ENCODE peak calls at places on chromosomes 3 and 15, in nine cellular contexts. F is pancreas; R is CD4-positive, CD25-positive, alpha-beta regulatory T cell; O is T-helper 9 cell; E is neural crest cell; N is omental fat pad; S is non-pigmented ciliary epithelial cell; W is EL; M is iris pigment epithelial cell. I is an unnamed sample.

GRCh38 chr3:142296507-142296906 is 71.1 kb upstream of the GK5 start:
- DNase-seq in F (no peak), R (no peak), O (no peak), E (no peak), N (no peak), S (no peak), W (no peak), M (no peak), I (no peak)

GRCh38 chr3:20104167-20104661 is 64.0 kb downstream of the KAT2B start:
- DNase-seq in F (no peak), R (peak), O (peak), E (no peak), N (no peak), S (no peak), W (no peak), M (no peak), I (no peak)

GRCh38 chr3:42602961-42603360 is 2.5 kb downstream of the NKTR start:
- DNase-seq in F (no peak), R (no peak), O (no peak), E (no peak), N (no peak), S (no peak), W (no peak), M (no peak), I (no peak)

GRCh38 chr3:120587326-120587840 is 8.8 kb upstream of the NDUFB4 start:
- DNase-seq in F (no peak), R (no peak), O (no peak), E (no peak), N (no peak), S (no peak), W (no peak), M (no peak), I (no peak)

GRCh38 chr15:61794881-61795280 is 265.4 kb downstream of the VPS13C start:
- DNase-seq in F (no peak), R (no peak), O (no peak), E (no peak), N (no peak), S (no peak), W (peak), M (peak), I (no peak)

GRCh38 chr3:160564205-160564922 is 1.0 kb downstream of the KPNA4 start:
- DNase-seq in F (peak), R (no peak), O (peak), E (peak), N (no peak), S (no peak), W (peak), M (no peak), I (no peak)

GRCh38 chr3:136535906-136536305 is 216.3 kb downstream of the STAG1 start:
- DNase-seq in F (no peak), R (no peak), O (no peak), E (no peak), N (no peak), S (no peak), W (peak), M (peak), I (no peak)

GRCh38 chr3:98971183-98971681 is 69.7 kb upstream of the DCBLD2 start:
- DNase-seq in F (no peak), R (no peak), O (no peak), E (no peak), N (no peak), S (peak), W (peak), M (peak), I (peak)

GRCh38 chr3:36647423-36647853 is 116.9 kb downstream of the DCLK3 start:
- DNase-seq in F (no peak), R (no peak), O (no peak), E (no peak), N (no peak), S (no peak), W (peak), M (peak), I (no peak)

GRCh38 chr3:89059201-89059600 is 48.2 kb upstream of the EPHA3 start:
- DNase-seq in F (no peak), R (no peak), O (no peak), E (no peak), N (no peak), S (peak), W (peak), M (peak), I (no peak)

GRCh38 chr3:180070925-180071324 is 34.2 kb upstream of the PEX5L start:
- DNase-seq in F (no peak), R (no peak), O (no peak), E (no peak), N (no peak), S (no peak), W (no peak), M (no peak), I (no peak)

GRCh38 chr3:124381565-124382333 is 348.5 kb upstream of the UMPS start:
- DNase-seq in F (no peak), R (no peak), O (no peak), E (no peak), N (no peak), S (no peak), W (peak), M (no peak), I (no peak)

GRCh38 chr3:12798559-12799179 is 2.2 kb downstream of the CAND2 start:
- DNase-seq in F (no peak), R (no peak), O (no peak), E (no peak), N (no peak), S (no peak), W (no peak), M (no peak), I (no peak)

GRCh38 chr3:159762981-159763465 is 225.6 kb upstream of the IL12A start:
- DNase-seq in F (peak), R (no peak), O (no peak), E (peak), N (peak), S (peak), W (peak), M (peak), I (no peak)

GRCh38 chr3:23942546-23942945 is 2.5 kb upstream of the NR1D2 start:
- DNase-seq in F (no peak), R (no peak), O (no peak), E (no peak), N (no peak), S (no peak), W (no peak), M (no peak), I (no peak)

GRCh38 chr3:59237121-59237520 is 187.3 kb upstream of the CFAP20DC start:
- DNase-seq in F (no peak), R (no peak), O (no peak), E (no peak), N (no peak), S (no peak), W (no peak), M (no peak), I (no peak)

GRCh38 chr15:44801797-44802196 is 65.5 kb downstream of the TRIM69 start:
- DNase-seq in F (no peak), R (no peak), O (no peak), E (no peak), N (no peak), S (no peak), W (no peak), M (no peak), I (no peak)

GRCh38 chr15:71791975-71792374 is 18.4 kb upstream of the NR2E3 start:
- DNase-seq in F (no peak), R (no peak), O (no peak), E (no peak), N (no peak), S (no peak), W (no peak), M (no peak), I (no peak)

GRCh38 chr15:47792231-47792630 is 74.9 kb downstream of the SEMA6D start:
- DNase-seq in F (no peak), R (no peak), O (no peak), E (no peak), N (no peak), S (no peak), W (no peak), M (no peak), I (no peak)

GRCh38 chr15:70182858-70183695 is 85.4 kb upstream of the TLE3 start:
- DNase-seq in F (no peak), R (no peak), O (no peak), E (no peak), N (no peak), S (no peak), W (no peak), M (peak), I (no peak)

GRCh38 chr3:53796161-53796560 is 50.1 kb downstream of the CHDH start:
- DNase-seq in F (no peak), R (no peak), O (no peak), E (no peak), N (no peak), S (no peak), W (no peak), M (no peak), I (no peak)

GRCh38 chr3:106485202-106485601 is 616.4 kb upstream of the CBLB start:
- DNase-seq in F (no peak), R (no peak), O (no peak), E (no peak), N (no peak), S (no peak), W (no peak), M (no peak), I (no peak)

GRCh38 chr15:58506064-58506490 is 74.3 kb downstream of the LIPC start:
- DNase-seq in F (no peak), R (no peak), O (no peak), E (no peak), N (no peak), S (no peak), W (no peak), M (no peak), I (no peak)

GRCh38 chr3:150544726-150545125 is 1.6 kb downstream of the SERP1 start:
- DNase-seq in F (no peak), R (no peak), O (no peak), E (no peak), N (no peak), S (no peak), W (peak), M (peak), I (no peak)

GRCh38 chr15:98609144-98609852 is 39.0 kb upstream of the IGF1R start:
- DNase-seq in F (no peak), R (no peak), O (no peak), E (no peak), N (no peak), S (peak), W (peak), M (peak), I (no peak)

GRCh38 chr15:61831505-61831921 is 228.7 kb downstream of the VPS13C start:
- DNase-seq in F (no peak), R (no peak), O (no peak), E (no peak), N (no peak), S (no peak), W (no peak), M (no peak), I (no peak)

GRCh38 chr3:122784436-122784835 is 9.2 kb downstream of the HSPBAP1 start:
- DNase-seq in F (no peak), R (no peak), O (no peak), E (no peak), N (no peak), S (no peak), W (peak), M (peak), I (no peak)

GRCh38 chr3:40208251-40208650 is 101.3 kb upstream of the EIF1B start:
- DNase-seq in F (no peak), R (no peak), O (no peak), E (no peak), N (no peak), S (no peak), W (no peak), M (no peak), I (no peak)

GRCh38 chr3:154615451-154615850 is 185.5 kb upstream of the GPR149 start:
- DNase-seq in F (peak), R (no peak), O (no peak), E (no peak), N (no peak), S (no peak), W (peak), M (peak), I (no peak)

GRCh38 chr3:50433954-50434353 is 69.5 kb downstream of the CACNA2D2 start:
- DNase-seq in F (no peak), R (no peak), O (no peak), E (no peak), N (no peak), S (no peak), W (no peak), M (no peak), I (no peak)

GRCh38 chr3:33911525-33912322 is 113.3 kb downstream of the PDCD6IP start:
- DNase-seq in F (no peak), R (no peak), O (no peak), E (no peak), N (no peak), S (peak), W (peak), M (peak), I (peak)

GRCh38 chr3:136456196-136456595 is 206.1 kb downstream of the PCCB start:
- DNase-seq in F (no peak), R (no peak), O (no peak), E (no peak), N (no peak), S (no peak), W (no peak), M (no peak), I (no peak)

GRCh38 chr15:32796856-32797255 is 79.1 kb downstream of the GREM1 start:
- DNase-seq in F (no peak), R (no peak), O (no peak), E (no peak), N (no peak), S (no peak), W (no peak), M (no peak), I (no peak)

I was measured in epithelial cell of proximal tubule.